ENCODE peak calls at places on chromosomes 3 and 15, in eight cellular contexts. I is GF-D8; H is RCC 7860; O is tibial artery; C is activated CD4-positive, alpha-beta T cell treated with anti-CD3 and anti-CD28 coated beads, Interleukin-2, amount 50 U/mL, for 1 hour; S is mucosa of gallbladder; V is AG10803; N is type B pancreatic cell. Y is an unnamed sample.

GRCh38 chr3:13548696-13549512 is at the start of gene FBLN2:
- DNase-seq in I (no peak), C (no peak), S (no peak), V (peak), H (no peak), O (no peak), N (no peak), Y (no peak)

GRCh38 chr3:31833391-31834165 is 147.5 kb downstream of the OSBPL10 start:
- DNase-seq in O (no peak), H (no peak), V (no peak), I (no peak), S (no peak), C (no peak), N (no peak), Y (no peak)

GRCh38 chr15:57384024-57384423 is 7.7 kb downstream of the CGNL1 start:
- DNase-seq in V (no peak), I (no peak), O (no peak), N (no peak), H (no peak), C (no peak), S (no peak), Y (no peak)

GRCh38 chr3:8937064-8938020 is 25.9 kb downstream of the RAD18 start:
- DNase-seq in H (peak), C (no peak), N (no peak), I (no peak), V (peak), S (no peak), O (no peak), Y (no peak)

GRCh38 chr3:50481992-50482391 is 21.4 kb downstream of the CACNA2D2 start:
- DNase-seq in S (no peak), I (no peak), V (no peak), N (no peak), C (no peak), H (no peak), O (no peak), Y (no peak)

GRCh38 chr3:45659661-45660566 is 29.3 kb upstream of the SACM1L start:
- DNase-seq in I (no peak), O (peak), V (peak), S (peak), N (no peak), C (peak), H (no peak), Y (no peak)

GRCh38 chr15:31296304-31297220 is 30.1 kb upstream of the KLF13 start:
- DNase-seq in O (no peak), S (peak), H (no peak), V (no peak), I (no peak), N (peak), C (no peak), Y (no peak)

GRCh38 chr3:81485444-81485865 is 276.0 kb downstream of the GBE1 start:
- DNase-seq in C (no peak), H (no peak), V (peak), S (no peak), I (no peak), O (peak), N (no peak), Y (no peak)

GRCh38 chr3:15542641-15543040 is 21.1 kb upstream of the COLQ start:
- DNase-seq in C (no peak), H (no peak), I (no peak), O (no peak), S (no peak), N (no peak), V (no peak), Y (no peak)

GRCh38 chr3:27758083-27758482 is 36.0 kb upstream of the EOMES start:
- DNase-seq in O (peak), H (no peak), C (no peak), I (no peak), V (peak), S (no peak), N (no peak), Y (no peak)

GRCh38 chr3:126004692-126005091 is 35.7 kb downstream of the ROPN1B start:
- DNase-seq in N (no peak), S (no peak), O (no peak), I (no peak), V (no peak), C (no peak), H (no peak), Y (no peak)

GRCh38 chr15:32840481-32841245 is 122.9 kb downstream of the GREM1 start:
- DNase-seq in S (no peak), O (no peak), N (no peak), V (peak), I (no peak), C (no peak), H (no peak), Y (no peak)

GRCh38 chr3:172648736-172649135 is 62.1 kb downstream of the NCEH1 start:
- DNase-seq in V (peak), S (no peak), C (no peak), N (no peak), I (peak), O (no peak), H (no peak), Y (no peak)

GRCh38 chr3:143769663-143770062 is 78.6 kb downstream of the SLC9A9 start:
- DNase-seq in O (no peak), C (no peak), S (no peak), I (no peak), V (peak), N (no peak), H (no peak), Y (no peak)

GRCh38 chr3:148075829-148076716 is 621.6 kb upstream of the AGTR1 start:
- DNase-seq in S (peak), O (no peak), I (no peak), V (peak), C (no peak), H (peak), N (no peak), Y (no peak)

GRCh38 chr3:184235381-184236032 is 6.1 kb downstream of the VWA5B2 start:
- DNase-seq in S (no peak), V (no peak), N (no peak), O (no peak), H (peak), I (no peak), C (no peak), Y (no peak)

GRCh38 chr3:146507331-146508120 is 36.9 kb downstream of the PLSCR1 start:
- DNase-seq in C (no peak), V (no peak), I (no peak), H (no peak), O (no peak), N (no peak), S (no peak), Y (no peak)

GRCh38 chr3:117735481-117736101 is 1026.0 kb downstream of the TUSC7 start:
- DNase-seq in I (no peak), V (peak), N (no peak), O (no peak), S (no peak), C (no peak), H (no peak), Y (no peak)

GRCh38 chr15:68256675-68257450 is 20.7 kb upstream of the FEM1B start:
- DNase-seq in H (no peak), V (peak), N (peak), I (peak), S (peak), C (peak), O (peak), Y (no peak)

GRCh38 chr3:55724851-55725250 is 237.7 kb upstream of the WNT5A start:
- DNase-seq in H (no peak), C (no peak), N (no peak), S (no peak), O (no peak), I (no peak), V (peak), Y (no peak)

GRCh38 chr15:49809894-49810594 is 189.2 kb downstream of the DTWD1 start:
- DNase-seq in N (no peak), C (no peak), I (no peak), H (no peak), O (no peak), S (no peak), V (no peak), Y (no peak)

GRCh38 chr3:118991775-118992174 is 42.9 kb downstream of the IGSF11 start:
- DNase-seq in N (no peak), S (peak), C (no peak), I (no peak), O (no peak), H (no peak), V (no peak), Y (no peak)

GRCh38 chr15:55897560-55898336 is 95.7 kb downstream of the NEDD4 start:
- DNase-seq in V (peak), O (peak), S (no peak), H (peak), N (no peak), C (no peak), I (no peak), Y (no peak)

GRCh38 chr15:27358751-27359434 is 387.9 kb downstream of the GABRG3 start:
- DNase-seq in C (no peak), O (no peak), V (peak), S (no peak), I (no peak), H (no peak), N (no peak), Y (no peak)

GRCh38 chr3:58724376-58724775 is 57.8 kb upstream of the FAM3D start:
- DNase-seq in S (no peak), C (no peak), O (no peak), V (no peak), H (no peak), I (no peak), N (no peak), Y (no peak)

GRCh38 chr3:106161236-106161635 is 292.4 kb upstream of the CBLB start:
- DNase-seq in N (no peak), O (no peak), H (no peak), I (no peak), C (no peak), V (no peak), S (no peak), Y (no peak)

GRCh38 chr3:133444071-133444774 is 44.4 kb downstream of the BFSP2 start:
- DNase-seq in V (no peak), S (no peak), N (no peak), I (no peak), C (no peak), H (peak), O (no peak), Y (no peak)

GRCh38 chr15:70505411-70505919 is 257.9 kb downstream of the UACA start:
- DNase-seq in N (no peak), S (no peak), H (peak), I (no peak), C (no peak), V (peak), O (no peak), Y (peak)

GRCh38 chr3:53658613-53659193 is 164.3 kb downstream of the CACNA1D start:
- DNase-seq in H (no peak), V (no peak), N (no peak), S (no peak), C (no peak), I (no peak), O (no peak), Y (no peak)

GRCh38 chr15:62187425-62187824 is 22.3 kb upstream of the C2CD4B start:
- DNase-seq in N (no peak), I (no peak), O (no peak), C (no peak), S (no peak), V (no peak), H (no peak), Y (no peak)

GRCh38 chr15:96333194-96334016 is 2.9 kb downstream of the NR2F2 start:
- DNase-seq in H (no peak), V (no peak), S (peak), O (peak), N (no peak), C (no peak), I (no peak), Y (no peak)

GRCh38 chr3:56931816-56932215 is 128.6 kb upstream of the SPATA12 start:
- DNase-seq in S (no peak), C (no peak), I (no peak), H (no peak), V (no peak), N (no peak), O (no peak), Y (no peak)

GRCh38 chr3:99651561-99651960 is 13.2 kb downstream of the COL8A1 start:
- DNase-seq in V (peak), S (peak), I (no peak), C (no peak), H (peak), O (peak), N (no peak), Y (no peak)

GRCh38 chr3:61454806-61455205 is 106.6 kb upstream of the PTPRG start:
- DNase-seq in N (no peak), H (no peak), I (no peak), O (no peak), C (no peak), V (no peak), S (no peak), Y (no peak)

GRCh38 chr3:46993292-46993691 is 13.8 kb downstream of the NBEAL2 start:
- DNase-seq in V (no peak), S (no peak), C (no peak), N (no peak), I (no peak), O (no peak), H (no peak), Y (no peak)